ENCODE peak calls at places on chromosomes 3 and 15, in ten cellular contexts. S is Peyer's patch, G is breast epithelium, A is astrocyte of the spinal cord, N is cardiac muscle cell, O is upper lobe of left lung, V is lung, D is transverse colon, U is OCI-LY7, T is pancreas. Y is an unnamed sample.

GRCh38 chr15:76426941-76427340 is 90.4 kb downstream of the ISL2 start:
- DNase-seq in D (no peak), T (no peak), U (no peak), N (no peak), V (no peak), S (no peak), G (no peak), O (no peak), A (no peak), Y (no peak)

GRCh38 chr3:78645628-78646310 is 1122.0 kb downstream of the ROBO1 start:
- DNase-seq in O (no peak), N (peak; percentile 73), D (no peak), U (peak; percentile 56), T (no peak), G (no peak), S (no peak), A (peak; percentile 78), V (no peak), Y (no peak)

GRCh38 chr15:101046826-101047225 is 127.7 kb downstream of the LRRK1 start:
- DNase-seq in O (no peak), G (no peak), S (peak; percentile 2), D (peak; percentile 2), T (no peak), A (no peak), V (peak; percentile 15), N (no peak), U (no peak), Y (no peak)

GRCh38 chr3:42493798-42494151 is 8.7 kb upstream of the VIPR1 start:
- DNase-seq in N (no peak), A (no peak), T (peak; percentile 4), U (no peak), S (no peak), G (peak; percentile 10), V (peak; percentile 19), D (no peak), O (peak; percentile 18), Y (no peak)

GRCh38 chr3:172844428-172844827 is 93.9 kb downstream of the ECT2 start:
- DNase-seq in V (no peak), N (peak; percentile 13), S (no peak), T (no peak), U (no peak), D (no peak), A (no peak), G (no peak), O (no peak), Y (no peak)

GRCh38 chr3:51974963-51975856 is at the start of gene ABHD14A:
- DNase-seq in A (peak; percentile 47), G (peak; percentile 53), O (peak; percentile 84), D (peak; percentile 88), U (peak; percentile 72), S (peak; percentile 61), T (peak; percentile 69), V (peak; percentile 62), N (peak; percentile 80), Y (peak; percentile 88)

GRCh38 chr3:775178-775885 is 317.5 kb upstream of the CNTN6 start:
- DNase-seq in T (no peak), D (no peak), A (no peak), O (no peak), S (no peak), N (no peak), G (no peak), V (no peak), U (no peak), Y (no peak)

GRCh38 chr3:21620511-21621395 is 130.3 kb downstream of the ZNF385D start:
- DNase-seq in O (no peak), U (no peak), D (no peak), N (no peak), T (no peak), G (no peak), S (no peak), A (no peak), V (no peak), Y (no peak)

GRCh38 chr3:123021388-123021787 is 6.2 kb downstream of the SEMA5B start:
- DNase-seq in A (no peak), S (no peak), O (no peak), U (no peak), N (no peak), D (no peak), G (no peak), T (no peak), V (no peak), Y (no peak)

GRCh38 chr3:52291508-52292181 is 4.0 kb downstream of the GLYCTK start:
- DNase-seq in N (peak; percentile 51), G (no peak), A (no peak), U (peak; percentile 71), S (peak; percentile 35), T (peak; percentile 42), V (no peak), D (peak; percentile 41), O (no peak), Y (no peak)

GRCh38 chr15:40151499-40151898 is 9.4 kb upstream of the BUB1B start:
- DNase-seq in V (no peak), O (no peak), D (no peak), G (no peak), N (no peak), A (no peak), T (no peak), S (no peak), U (no peak), Y (no peak)

GRCh38 chr3:142210608-142211007 is 14.8 kb downstream of the GK5 start:
- DNase-seq in A (peak; percentile 27), N (no peak), T (no peak), G (no peak), S (no peak), D (no peak), V (no peak), O (no peak), U (peak; percentile 23), Y (no peak)

GRCh38 chr3:102174832-102175374 is 259.9 kb upstream of the ZPLD1 start:
- DNase-seq in O (no peak), D (no peak), A (no peak), S (no peak), G (no peak), N (no peak), V (no peak), U (no peak), T (no peak), Y (no peak)

GRCh38 chr3:148175215-148175614 is 522.5 kb upstream of the AGTR1 start:
- DNase-seq in D (no peak), T (no peak), G (no peak), A (peak; percentile 67), O (no peak), U (no peak), N (no peak), S (no peak), V (no peak), Y (no peak)

GRCh38 chr3:44032487-44032886 is 209.2 kb upstream of the TOPAZ1 start:
- DNase-seq in O (no peak), D (no peak), T (no peak), V (no peak), S (no peak), A (no peak), G (no peak), N (no peak), U (no peak), Y (no peak)

GRCh38 chr15:72962054-72962702 is 90.1 kb upstream of the NEO1 start:
- DNase-seq in A (no peak), U (no peak), G (no peak), N (no peak), D (peak; percentile 37), T (no peak), V (peak; percentile 15), O (no peak), S (no peak), Y (no peak)

GRCh38 chr3:172140499-172141391 is 101.4 kb downstream of the FNDC3B start:
- DNase-seq in U (no peak), D (peak; percentile 65), O (peak; percentile 74), A (peak; percentile 92), T (peak; percentile 55), N (peak; percentile 45), V (peak; percentile 60), G (peak; percentile 59), S (no peak), Y (no peak)

GRCh38 chr15:29456255-29456654 is 186.6 kb upstream of the NSMCE3 start:
- DNase-seq in N (no peak), D (no peak), U (no peak), O (no peak), T (no peak), S (no peak), A (no peak), V (no peak), G (no peak), Y (no peak)

GRCh38 chr15:77034620-77035467 is 36.1 kb downstream of the TSPAN3 start:
- DNase-seq in D (peak; percentile 61), V (no peak), S (peak; percentile 19), O (peak; percentile 44), G (no peak), A (no peak), U (no peak), N (no peak), T (peak; percentile 27), Y (peak; percentile 73)

DNA sequence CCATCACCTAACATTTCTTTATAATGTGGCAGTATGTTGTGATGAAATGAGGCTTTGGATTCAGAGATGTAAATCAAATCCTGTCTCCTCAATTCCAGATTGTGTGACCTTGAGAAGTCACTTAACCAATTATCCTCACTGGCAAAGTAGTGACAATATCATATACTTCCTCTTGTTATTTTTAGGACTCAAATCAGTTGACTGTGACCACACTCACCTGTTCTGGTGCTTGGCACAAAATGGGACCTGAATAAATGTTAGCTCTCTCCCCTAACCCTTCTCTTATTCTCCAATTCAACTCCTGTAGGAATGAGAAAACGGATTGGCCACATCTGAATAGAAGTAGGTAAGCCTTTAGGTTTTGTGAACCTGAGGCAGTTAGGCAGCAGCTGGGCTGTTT is 42.1 kb downstream of the IQCH start:
- DNase-seq in N (no peak), A (no peak), O (no peak), T (no peak), S (no peak), U (peak; percentile 67), D (no peak), G (no peak), V (no peak), Y (no peak)
- H3K4me3 ChIP-seq in N (no peak overlapping the region), A (no peak overlapping the region), O (no peak overlapping the region), T (no peak overlapping the region), S (no peak overlapping the region), U (peak overlapping the region; percentile 32), D (no peak overlapping the region), G (no peak overlapping the region), V (no peak overlapping the region), Y (no peak overlapping the region)

GRCh38 chr3:197050511-197050910 is 20.9 kb upstream of the MELTF start:
- DNase-seq in D (no peak), N (no peak), O (no peak), A (no peak), U (no peak), T (no peak), S (no peak), V (no peak), G (no peak), Y (no peak)
- TF ChIP-seq CTCF in D (no peak), N (no peak), O (no peak), A (no peak), U (no peak), T (no peak), S (no peak), V (no peak), G (no peak), Y (no peak)

GRCh38 chr15:46411900-46412299 is 777.1 kb downstream of the SQOR start:
- DNase-seq in V (no peak), T (no peak), N (no peak), G (no peak), U (no peak), O (no peak), D (no peak), A (no peak), S (no peak), Y (no peak)
- H3K4me3 ChIP-seq in V (no peak overlapping the region), T (no peak overlapping the region), N (no peak overlapping the region), G (no peak overlapping the region), U (no peak overlapping the region), O (no peak overlapping the region), D (no peak overlapping the region), A (no peak overlapping the region), S (no peak overlapping the region), Y (no peak overlapping the region)

GRCh38 chr15:69213786-69214185 is 53.4 kb downstream of the GLCE start:
- DNase-seq in O (no peak), D (no peak), T (no peak), G (no peak), A (no peak), V (no peak), S (no peak), N (no peak), U (no peak), Y (no peak)
- TF ChIP-seq CTCF in O (no peak), D (no peak), T (no peak), G (no peak), A (peak; percentile 36), V (no peak), S (no peak), N (no peak), U (peak; percentile 55), Y (no peak)